ENCODE peak calls at places on chromosomes 3 and 15, in nine cellular contexts. One of them, this sample, is unnamed.
A peak's percentile ranks its signal among the peaks of the same experiment; 100 is the strongest.

GRCh38 chr3:147269907-147270306 is 136.4 kb downstream of the ZIC4 start:
- DNase-seq in stimulated activated naive B cell treated with anti-CD40 and anti-IgM and Interleukin-4, amounts not matched to agents 10 μg/mL and 1 μg/mL and 100 μg/mL, for 72 hours: no peak
- DNase-seq in mesothelial cell of epicardium: no peak
- DNase-seq in stimulated activated CD4-positive, alpha-beta T cell treated with anti-CD3 and anti-CD28 coated beads, Interleukin-1b, Interleukin-23, amount 100 ng/mL, for 48 hours: no peak
- DNase-seq in stimulated activated CD8-positive, alpha-beta memory T cell treated with anti-CD3 and anti-CD28 coated beads, Interleukin-12 subunit alpha, Interleukin-12 subunit beta, amount 100 ng/mL, for 1 hour: no peak
- DNase-seq in aorta: no peak
- DNase-seq in AG04450: no peak
- DNase-seq in cardiac muscle cell: no peak
- DNase-seq in SW 1271: no peak
- DNase-seq in this sample: no peak

GRCh38 chr3:45617430-45618080 is 23.0 kb downstream of the LIMD1 start:
- DNase-seq in stimulated activated naive B cell treated with anti-CD40 and anti-IgM and Interleukin-4, amounts not matched to agents 10 μg/mL and 1 μg/mL and 100 μg/mL, for 72 hours: no peak
- DNase-seq in mesothelial cell of epicardium: no peak
- DNase-seq in stimulated activated CD4-positive, alpha-beta T cell treated with anti-CD3 and anti-CD28 coated beads, Interleukin-1b, Interleukin-23, amount 100 ng/mL, for 48 hours: no peak
- DNase-seq in stimulated activated CD8-positive, alpha-beta memory T cell treated with anti-CD3 and anti-CD28 coated beads, Interleukin-12 subunit alpha, Interleukin-12 subunit beta, amount 100 ng/mL, for 1 hour: no peak
- DNase-seq in aorta: peak; percentile 20
- DNase-seq in AG04450: no peak
- DNase-seq in cardiac muscle cell: no peak
- DNase-seq in SW 1271: no peak
- DNase-seq in this sample: no peak

GRCh38 chr15:63191895-63192603 is 2.6 kb downstream of the RAB8B start:
- DNase-seq in stimulated activated naive B cell treated with anti-CD40 and anti-IgM and Interleukin-4, amounts not matched to agents 10 μg/mL and 1 μg/mL and 100 μg/mL, for 72 hours: peak; percentile 65
- DNase-seq in mesothelial cell of epicardium: no peak
- DNase-seq in stimulated activated CD4-positive, alpha-beta T cell treated with anti-CD3 and anti-CD28 coated beads, Interleukin-1b, Interleukin-23, amount 100 ng/mL, for 48 hours: peak; percentile 51
- DNase-seq in stimulated activated CD8-positive, alpha-beta memory T cell treated with anti-CD3 and anti-CD28 coated beads, Interleukin-12 subunit alpha, Interleukin-12 subunit beta, amount 100 ng/mL, for 1 hour: peak; percentile 32
- DNase-seq in aorta: no peak
- DNase-seq in AG04450: no peak
- DNase-seq in cardiac muscle cell: peak; percentile 52
- DNase-seq in SW 1271: no peak
- DNase-seq in this sample: no peak

GRCh38 chr3:154872089-154872488 is 208.0 kb upstream of the MME start:
- DNase-seq in stimulated activated naive B cell treated with anti-CD40 and anti-IgM and Interleukin-4, amounts not matched to agents 10 μg/mL and 1 μg/mL and 100 μg/mL, for 72 hours: no peak
- DNase-seq in mesothelial cell of epicardium: no peak
- DNase-seq in stimulated activated CD4-positive, alpha-beta T cell treated with anti-CD3 and anti-CD28 coated beads, Interleukin-1b, Interleukin-23, amount 100 ng/mL, for 48 hours: no peak
- DNase-seq in stimulated activated CD8-positive, alpha-beta memory T cell treated with anti-CD3 and anti-CD28 coated beads, Interleukin-12 subunit alpha, Interleukin-12 subunit beta, amount 100 ng/mL, for 1 hour: no peak
- DNase-seq in aorta: no peak
- DNase-seq in AG04450: no peak
- DNase-seq in cardiac muscle cell: no peak
- DNase-seq in SW 1271: no peak
- DNase-seq in this sample: no peak

GRCh38 chr3:45607790-45608189 is 13.2 kb downstream of the LIMD1 start:
- DNase-seq in stimulated activated naive B cell treated with anti-CD40 and anti-IgM and Interleukin-4, amounts not matched to agents 10 μg/mL and 1 μg/mL and 100 μg/mL, for 72 hours: no peak
- DNase-seq in mesothelial cell of epicardium: no peak
- DNase-seq in stimulated activated CD4-positive, alpha-beta T cell treated with anti-CD3 and anti-CD28 coated beads, Interleukin-1b, Interleukin-23, amount 100 ng/mL, for 48 hours: no peak
- DNase-seq in stimulated activated CD8-positive, alpha-beta memory T cell treated with anti-CD3 and anti-CD28 coated beads, Interleukin-12 subunit alpha, Interleukin-12 subunit beta, amount 100 ng/mL, for 1 hour: no peak
- DNase-seq in aorta: no peak
- DNase-seq in AG04450: peak; percentile 34
- DNase-seq in cardiac muscle cell: peak; percentile 56
- DNase-seq in SW 1271: no peak
- DNase-seq in this sample: no peak

GRCh38 chr15:35696767-35697231 is 150.8 kb upstream of the DPH6 start:
- DNase-seq in stimulated activated naive B cell treated with anti-CD40 and anti-IgM and Interleukin-4, amounts not matched to agents 10 μg/mL and 1 μg/mL and 100 μg/mL, for 72 hours: no peak
- DNase-seq in mesothelial cell of epicardium: no peak
- DNase-seq in stimulated activated CD4-positive, alpha-beta T cell treated with anti-CD3 and anti-CD28 coated beads, Interleukin-1b, Interleukin-23, amount 100 ng/mL, for 48 hours: no peak
- DNase-seq in stimulated activated CD8-positive, alpha-beta memory T cell treated with anti-CD3 and anti-CD28 coated beads, Interleukin-12 subunit alpha, Interleukin-12 subunit beta, amount 100 ng/mL, for 1 hour: no peak
- DNase-seq in aorta: no peak
- DNase-seq in AG04450: peak; percentile 68
- DNase-seq in cardiac muscle cell: peak; percentile 86
- DNase-seq in SW 1271: peak; percentile 3
- DNase-seq in this sample: peak; percentile 34

GRCh38 chr3:155244699-155245098 is 48.8 kb downstream of the STRIT1 start:
- DNase-seq in stimulated activated naive B cell treated with anti-CD40 and anti-IgM and Interleukin-4, amounts not matched to agents 10 μg/mL and 1 μg/mL and 100 μg/mL, for 72 hours: no peak
- DNase-seq in mesothelial cell of epicardium: no peak
- DNase-seq in stimulated activated CD4-positive, alpha-beta T cell treated with anti-CD3 and anti-CD28 coated beads, Interleukin-1b, Interleukin-23, amount 100 ng/mL, for 48 hours: no peak
- DNase-seq in stimulated activated CD8-positive, alpha-beta memory T cell treated with anti-CD3 and anti-CD28 coated beads, Interleukin-12 subunit alpha, Interleukin-12 subunit beta, amount 100 ng/mL, for 1 hour: no peak
- DNase-seq in aorta: no peak
- DNase-seq in AG04450: no peak
- DNase-seq in cardiac muscle cell: no peak
- DNase-seq in SW 1271: no peak
- DNase-seq in this sample: no peak

GRCh38 chr3:151923901-151924300 is 50.5 kb downstream of the SUCNR1 start:
- DNase-seq in stimulated activated naive B cell treated with anti-CD40 and anti-IgM and Interleukin-4, amounts not matched to agents 10 μg/mL and 1 μg/mL and 100 μg/mL, for 72 hours: no peak
- DNase-seq in mesothelial cell of epicardium: no peak
- DNase-seq in stimulated activated CD4-positive, alpha-beta T cell treated with anti-CD3 and anti-CD28 coated beads, Interleukin-1b, Interleukin-23, amount 100 ng/mL, for 48 hours: no peak
- DNase-seq in stimulated activated CD8-positive, alpha-beta memory T cell treated with anti-CD3 and anti-CD28 coated beads, Interleukin-12 subunit alpha, Interleukin-12 subunit beta, amount 100 ng/mL, for 1 hour: no peak
- DNase-seq in aorta: no peak
- DNase-seq in AG04450: no peak
- DNase-seq in cardiac muscle cell: no peak
- DNase-seq in SW 1271: no peak
- DNase-seq in this sample: no peak

GRCh38 chr3:153443961-153444360 is 281.9 kb downstream of the RAP2B start:
- DNase-seq in stimulated activated naive B cell treated with anti-CD40 and anti-IgM and Interleukin-4, amounts not matched to agents 10 μg/mL and 1 μg/mL and 100 μg/mL, for 72 hours: no peak
- DNase-seq in mesothelial cell of epicardium: no peak
- DNase-seq in stimulated activated CD4-positive, alpha-beta T cell treated with anti-CD3 and anti-CD28 coated beads, Interleukin-1b, Interleukin-23, amount 100 ng/mL, for 48 hours: no peak
- DNase-seq in stimulated activated CD8-positive, alpha-beta memory T cell treated with anti-CD3 and anti-CD28 coated beads, Interleukin-12 subunit alpha, Interleukin-12 subunit beta, amount 100 ng/mL, for 1 hour: no peak
- DNase-seq in aorta: no peak
- DNase-seq in AG04450: no peak
- DNase-seq in cardiac muscle cell: peak; percentile 32
- DNase-seq in SW 1271: no peak
- DNase-seq in this sample: no peak

GRCh38 chr3:188901126-188901525 is 270.6 kb upstream of the TPRG1 start:
- DNase-seq in stimulated activated naive B cell treated with anti-CD40 and anti-IgM and Interleukin-4, amounts not matched to agents 10 μg/mL and 1 μg/mL and 100 μg/mL, for 72 hours: no peak
- DNase-seq in mesothelial cell of epicardium: no peak
- DNase-seq in stimulated activated CD4-positive, alpha-beta T cell treated with anti-CD3 and anti-CD28 coated beads, Interleukin-1b, Interleukin-23, amount 100 ng/mL, for 48 hours: no peak
- DNase-seq in stimulated activated CD8-positive, alpha-beta memory T cell treated with anti-CD3 and anti-CD28 coated beads, Interleukin-12 subunit alpha, Interleukin-12 subunit beta, amount 100 ng/mL, for 1 hour: no peak
- DNase-seq in aorta: no peak
- DNase-seq in AG04450: no peak
- DNase-seq in cardiac muscle cell: peak; percentile 51
- DNase-seq in SW 1271: no peak
- DNase-seq in this sample: no peak

GRCh38 chr15:49187537-49188245 is 17.6 kb downstream of the GALK2 start:
- DNase-seq in stimulated activated naive B cell treated with anti-CD40 and anti-IgM and Interleukin-4, amounts not matched to agents 10 μg/mL and 1 μg/mL and 100 μg/mL, for 72 hours: no peak
- DNase-seq in mesothelial cell of epicardium: no peak
- DNase-seq in stimulated activated CD4-positive, alpha-beta T cell treated with anti-CD3 and anti-CD28 coated beads, Interleukin-1b, Interleukin-23, amount 100 ng/mL, for 48 hours: no peak
- DNase-seq in stimulated activated CD8-positive, alpha-beta memory T cell treated with anti-CD3 and anti-CD28 coated beads, Interleukin-12 subunit alpha, Interleukin-12 subunit beta, amount 100 ng/mL, for 1 hour: no peak
- DNase-seq in aorta: no peak
- DNase-seq in AG04450: peak; percentile 43
- DNase-seq in cardiac muscle cell: no peak
- DNase-seq in SW 1271: no peak
- DNase-seq in this sample: no peak

GRCh38 chr3:89098964-89099585 is 8.3 kb upstream of the EPHA3 start:
- DNase-seq in stimulated activated naive B cell treated with anti-CD40 and anti-IgM and Interleukin-4, amounts not matched to agents 10 μg/mL and 1 μg/mL and 100 μg/mL, for 72 hours: peak; percentile 13
- DNase-seq in mesothelial cell of epicardium: no peak
- DNase-seq in stimulated activated CD4-positive, alpha-beta T cell treated with anti-CD3 and anti-CD28 coated beads, Interleukin-1b, Interleukin-23, amount 100 ng/mL, for 48 hours: peak; percentile 43
- DNase-seq in stimulated activated CD8-positive, alpha-beta memory T cell treated with anti-CD3 and anti-CD28 coated beads, Interleukin-12 subunit alpha, Interleukin-12 subunit beta, amount 100 ng/mL, for 1 hour: no peak
- DNase-seq in aorta: no peak
- DNase-seq in AG04450: peak; percentile 10
- DNase-seq in cardiac muscle cell: peak; percentile 72
- DNase-seq in SW 1271: peak; percentile 23
- DNase-seq in this sample: peak; percentile 71